ENCODE peak calls at places on chromosome 2, in five cellular contexts. T is stomach, Y is neural progenitor cell, C is sigmoid colon, V is HCT116. X is an unnamed sample.

GRCh38 chr2:192687000-192687399 is 492.3 kb upstream of the TMEFF2 start:
- DNase-seq in C (no peak), V (no peak), T (no peak), Y (no peak), X (no peak)

GRCh38 chr2:28991021-28991420 is 9.9 kb downstream of the TOGARAM2 start:
- DNase-seq in V (no peak), T (peak; percentile 36), C (peak; percentile 90), Y (no peak), X (no peak)

GRCh38 chr2:216857131-216857550 is 2.7 kb downstream of the TNP1 start:
- DNase-seq in Y (peak; percentile 4), V (no peak), T (no peak), C (no peak), X (no peak)

GRCh38 chr2:219018286-219018685 is 23.0 kb downstream of the CFAP65 start:
- DNase-seq in V (no peak), T (no peak), C (no peak), Y (no peak), X (no peak)

GRCh38 chr2:188495990-188496431 is 204.3 kb downstream of the GULP1 start:
- DNase-seq in V (peak; percentile 86), Y (no peak), T (no peak), C (no peak), X (no peak)

GRCh38 chr2:26649322-26649721 is 8.2 kb upstream of the CIB4 start:
- DNase-seq in Y (no peak), T (peak; percentile 3), V (no peak), C (no peak), X (no peak)

GRCh38 chr2:219057709-219058540 is 2.8 kb downstream of the IHH start:
- DNase-seq in C (peak; percentile 78), Y (peak; percentile 92), V (peak; percentile 26), T (peak; percentile 87), X (peak; percentile 71)

GRCh38 chr2:231361701-231362588 is 33.6 kb upstream of the B3GNT7 start:
- DNase-seq in C (peak; percentile 64), Y (no peak), V (no peak), T (no peak), X (no peak)

GRCh38 chr2:223100061-223100511 is 48.1 kb downstream of the KCNE4 start:
- DNase-seq in Y (no peak), C (peak; percentile 92), T (no peak), V (no peak), X (no peak)

GRCh38 chr2:117948585-117948984 is 65.3 kb downstream of the CCDC93 start:
- DNase-seq in Y (peak; percentile 66), T (no peak), C (no peak), V (no peak), X (no peak)

GRCh38 chr2:166539340-166540162 is 45.5 kb upstream of the SCN7A start:
- DNase-seq in C (no peak), Y (peak; percentile 72), T (no peak), V (peak; percentile 51), X (no peak)

GRCh38 chr2:205699554-205700289 is 17.4 kb downstream of the NRP2 start:
- DNase-seq in V (no peak), Y (no peak), C (no peak), T (no peak), X (no peak)

GRCh38 chr2:71100195-71100964 is 29.6 kb downstream of the MCEE start:
- DNase-seq in T (peak; percentile 74), C (no peak), Y (peak; percentile 57), V (peak; percentile 51), X (no peak)

GRCh38 chr2:145906356-145906755 is 1386.4 kb upstream of the ZEB2 start:
- DNase-seq in V (peak; percentile 70), Y (no peak), T (no peak), C (no peak), X (no peak)

GRCh38 chr2:51472300-51472699 is 440.4 kb upstream of the NRXN1 start:
- DNase-seq in C (no peak), V (no peak), T (no peak), Y (no peak), X (no peak)

GRCh38 chr2:64792995-64793639 is 139.4 kb upstream of the SERTAD2 start:
- DNase-seq in V (no peak), C (no peak), Y (no peak), T (no peak), X (no peak)

GRCh38 chr2:38168710-38169480 is 92.9 kb upstream of the CYP1B1 start:
- DNase-seq in C (no peak), T (no peak), V (no peak), Y (no peak), X (no peak)

GRCh38 chr2:5479265-5479928 is 212.8 kb upstream of the SOX11 start:
- DNase-seq in C (no peak), Y (peak; percentile 57), V (no peak), T (no peak), X (no peak)

GRCh38 chr2:46318579-46319460 is 21.6 kb downstream of the EPAS1 start:
- DNase-seq in V (no peak), C (no peak), T (no peak), Y (no peak), X (no peak)

GRCh38 chr2:170923799-170924198 is 5.3 kb upstream of the GORASP2 start:
- DNase-seq in C (no peak), V (no peak), Y (no peak), T (no peak), X (no peak)

GRCh38 chr2:150076281-150076680 is 411.2 kb downstream of the RND3 start:
- DNase-seq in V (no peak), C (no peak), T (no peak), Y (no peak), X (no peak)

GRCh38 chr2:30373881-30374302 is 73.2 kb upstream of the LCLAT1 start:
- DNase-seq in V (peak; percentile 19), T (no peak), C (no peak), Y (no peak), X (no peak)

GRCh38 chr2:206936456-206937222 is 2.7 kb upstream of the CPO start:
- DNase-seq in T (no peak), Y (no peak), V (no peak), C (no peak), X (no peak)

GRCh38 chr2:206936006-206936405 is 3.3 kb upstream of the CPO start:
- DNase-seq in V (no peak), T (no peak), C (no peak), Y (no peak), X (no peak)

GRCh38 chr2:206942799-206943478 is 3.6 kb downstream of the CPO start:
- DNase-seq in T (no peak), V (no peak), C (no peak), Y (no peak), X (no peak)

GRCh38 chr2:206939340-206939739 is at the start of gene CPO:
- DNase-seq in Y (no peak), V (no peak), T (no peak), C (no peak), X (no peak)

GRCh38 chr2:206937519-206937918 is 1.8 kb upstream of the CPO start:
- DNase-seq in C (no peak), V (no peak), Y (no peak), T (no peak), X (no peak)
- H3K27ac ChIP-seq in C (no peak overlapping the region), V (no peak overlapping the region), Y (no peak overlapping the region), T (no peak overlapping the region), X (no peak overlapping the region)

DNA sequence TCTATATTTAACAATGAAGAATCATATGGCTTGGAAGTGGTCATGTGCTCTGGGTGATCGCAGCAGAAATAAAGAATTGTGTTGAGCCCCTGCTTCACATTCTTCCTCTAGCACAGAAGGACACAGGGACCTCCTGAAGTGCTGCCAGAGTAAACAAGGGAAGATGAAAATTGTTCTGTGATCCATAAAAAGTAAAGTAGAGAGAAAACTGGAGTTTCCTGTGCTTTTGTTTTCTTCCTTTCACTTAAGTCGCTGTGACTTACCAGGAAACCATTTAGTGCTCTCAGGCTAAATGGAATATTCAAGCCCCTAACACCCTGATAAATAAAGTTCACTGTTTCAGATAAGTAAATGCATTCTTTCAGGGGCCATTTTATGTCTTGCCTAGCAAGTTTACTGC is 1173.6 kb upstream of the CHAC2 start:
- DNase-seq in Y (peak; percentile 13), V (no peak), C (no peak), T (no peak), X (no peak)
- TF ChIP-seq CTCF in Y (no peak), V (no peak), C (no peak), T (no peak), X (no peak)

DNA sequence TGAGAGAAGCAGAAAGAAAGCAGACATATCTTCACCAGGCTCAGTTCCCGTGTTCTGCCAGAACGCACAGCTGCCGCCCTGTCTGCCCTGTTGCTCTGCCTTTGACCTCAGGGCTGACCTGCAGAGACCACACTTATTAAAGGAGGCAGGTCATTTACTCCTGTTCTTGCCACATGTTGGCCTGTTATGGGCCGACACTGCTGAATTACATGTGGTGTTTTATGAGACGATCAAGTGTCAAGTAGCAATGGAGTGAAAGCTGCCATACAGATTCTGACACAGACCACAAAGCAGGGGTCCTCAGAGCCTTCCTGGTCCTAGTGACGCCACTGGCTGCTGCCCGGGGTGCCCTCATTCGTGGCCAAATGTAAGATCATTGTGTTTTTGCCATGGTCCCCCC is 232.2 kb downstream of the TTC32 start:
- DNase-seq in V (no peak), C (no peak), Y (no peak), T (no peak), X (no peak)
- H3K4me3 ChIP-seq in V (no peak overlapping the region), C (no peak overlapping the region), Y (no peak overlapping the region), T (no peak overlapping the region), X (no peak overlapping the region)

DNA sequence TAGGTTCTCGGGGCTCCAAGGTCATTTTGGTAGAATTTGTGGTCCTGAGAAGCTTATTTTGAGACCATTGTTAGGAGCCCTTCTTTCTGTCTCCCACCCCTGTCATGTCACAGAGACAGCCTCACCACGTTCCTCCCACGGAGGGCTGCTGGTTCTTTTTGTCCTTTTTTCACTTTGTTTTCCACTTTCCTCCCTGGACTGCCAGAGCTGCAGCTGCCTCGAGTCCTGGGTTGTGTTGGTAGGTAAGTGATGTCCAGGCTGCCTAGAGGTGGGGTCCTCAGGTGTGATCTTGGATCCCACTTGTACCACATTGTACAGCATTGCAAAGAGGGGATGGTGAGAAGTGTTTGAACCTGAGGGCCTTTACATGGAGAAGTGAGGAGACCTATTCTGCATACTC is 130.2 kb upstream of the EML6 start:
- DNase-seq in V (no peak), C (no peak), Y (no peak), T (no peak), X (no peak)
- H3K27ac ChIP-seq in V (no peak overlapping the region), C (no peak overlapping the region), Y (no peak overlapping the region), T (peak overlapping the region; percentile 16), X (no peak overlapping the region)

X was measured in left lung.